ENCODE peak calls at places on chromosomes 7 and 10, in four cellular contexts. J, F, H and C are unnamed samples.

GRCh38 chr7:98856021-98856422 is 13.8 kb downstream of the TMEM130 start:
- DNase-seq in J (no peak), F (no peak), H (no peak), C (no peak)

GRCh38 chr10:118383063-118383689 is 41.1 kb upstream of the FAM204A start:
- DNase-seq in J (no peak), F (no peak), H (no peak), C (no peak)

GRCh38 chr10:15339857-15340256 is 31.2 kb downstream of the FAM171A1 start:
- DNase-seq in J (no peak), F (no peak), H (no peak), C (no peak)

GRCh38 chr7:13829231-13829630 is 160.2 kb downstream of the ETV1 start:
- DNase-seq in J (no peak), F (no peak), H (no peak), C (no peak)

GRCh38 chr7:51229106-51229537 is 87.5 kb downstream of the COBL start:
- DNase-seq in J (no peak), F (no peak), H (no peak), C (peak)

GRCh38 chr10:28975891-28976471 is 298.7 kb downstream of the BAMBI start:
- DNase-seq in J (peak), F (no peak), H (no peak), C (no peak)

GRCh38 chr10:20492447-20492846 is 404.7 kb downstream of the NEBL start:
- DNase-seq in J (no peak), F (no peak), H (no peak), C (no peak)

GRCh38 chr7:171364-171904 is 20.9 kb upstream of the FAM20C start:
- DNase-seq in J (no peak), F (no peak), H (no peak), C (no peak)

GRCh38 chr10:114413398-114413797 is 9.1 kb upstream of the AFAP1L2 start:
- DNase-seq in J (no peak), F (no peak), H (no peak), C (no peak)

GRCh38 chr7:151518105-151518780 is 1.5 kb downstream of the RHEB start:
- DNase-seq in J (no peak), F (no peak), H (peak), C (no peak)

GRCh38 chr7:105805619-105806018 is 70.8 kb downstream of the ATXN7L1 start:
- DNase-seq in J (peak), F (no peak), H (no peak), C (peak)

GRCh38 chr10:73159038-73159648 is 8.7 kb downstream of the ECD start:
- DNase-seq in J (peak), F (peak), H (peak), C (peak)

GRCh38 chr10:1601371-1601906 is 135.9 kb downstream of the ADARB2 start:
- DNase-seq in J (no peak), F (no peak), H (no peak), C (no peak)

GRCh38 chr7:121081327-121081936 is 92.9 kb downstream of the CPED1 start:
- DNase-seq in J (peak), F (no peak), H (no peak), C (no peak)

GRCh38 chr7:95089414-95089813 is 182.0 kb downstream of the PPP1R9A start:
- DNase-seq in J (no peak), F (no peak), H (no peak), C (no peak)

GRCh38 chr7:150361402-150361801 is 7.2 kb upstream of the REPIN1 start:
- DNase-seq in J (no peak), F (no peak), H (no peak), C (peak)

GRCh38 chr7:83077328-83077727 is 85.4 kb downstream of the PCLO start:
- DNase-seq in J (no peak), F (no peak), H (no peak), C (no peak)

GRCh38 chr7:29336851-29337627 is 142.5 kb downstream of the CHN2 start:
- DNase-seq in J (no peak), F (no peak), H (no peak), C (no peak)

GRCh38 chr7:157116762-157117161 is 22.0 kb upstream of the UBE3C start:
- DNase-seq in J (no peak), F (no peak), H (no peak), C (no peak)

GRCh38 chr10:54797636-54798395 is 3.2 kb downstream of the PCDH15 start:
- DNase-seq in J (no peak), F (no peak), H (no peak), C (no peak)

GRCh38 chr10:28533571-28534304 is 820 bp downstream of the WAC start:
- DNase-seq in J (peak), F (no peak), H (no peak), C (peak)

GRCh38 chr10:86659721-86660438 is 5.5 kb downstream of the OPN4 start:
- DNase-seq in J (no peak), F (no peak), H (no peak), C (no peak)

GRCh38 chr7:95933618-95934017 is 161.3 kb downstream of the DYNC1I1 start:
- DNase-seq in J (no peak), F (no peak), H (no peak), C (no peak)

GRCh38 chr7:14637968-14638367 is 264.6 kb downstream of the DGKB start:
- DNase-seq in J (no peak), F (no peak), H (no peak), C (no peak)

DNA sequence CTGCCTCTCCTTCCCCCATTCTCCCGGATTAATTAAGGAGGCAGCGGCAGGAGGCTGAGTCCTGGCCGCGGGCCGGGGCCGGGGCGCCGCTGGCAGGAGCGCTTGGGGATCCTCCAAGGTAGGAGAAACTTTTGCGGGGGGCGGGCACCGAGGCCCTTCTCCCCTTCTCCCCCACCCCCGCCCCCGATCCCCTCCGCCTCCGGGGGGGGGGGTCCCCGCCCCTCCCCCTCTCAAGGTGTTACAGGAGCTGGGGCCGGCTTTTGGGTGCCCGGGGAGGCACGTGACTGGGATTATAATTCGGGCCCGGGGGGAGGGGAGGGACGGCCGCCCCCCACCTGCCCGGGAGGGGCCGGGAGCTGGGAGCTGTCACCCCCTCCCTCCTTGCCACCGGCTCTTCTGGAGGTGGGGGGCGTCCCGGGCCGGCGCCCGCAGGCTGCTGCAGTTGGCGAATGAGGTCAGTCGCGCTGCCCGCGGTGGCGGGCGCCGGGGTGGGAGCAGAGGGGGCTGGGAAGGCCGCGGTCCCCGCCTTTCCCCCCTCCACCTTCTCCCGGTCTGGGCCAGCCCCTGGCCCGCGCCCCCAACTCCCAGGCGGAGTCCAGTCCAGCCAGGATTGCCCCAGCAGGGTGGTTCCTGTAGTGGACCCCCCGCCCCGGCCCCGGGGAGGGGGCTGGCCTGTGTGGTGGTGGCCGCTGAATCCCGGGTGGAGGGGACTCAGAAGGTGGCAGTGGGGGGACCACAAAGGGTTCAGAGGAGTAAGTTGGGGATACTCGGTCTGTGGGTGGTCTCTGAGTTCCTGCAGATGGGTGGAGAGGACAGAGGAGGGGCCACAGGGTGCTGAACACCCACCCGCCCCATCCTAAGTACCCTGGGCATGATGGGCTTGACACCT is 597 bp downstream of the GTF2IRD1 start:
- DNase-seq in J (no peak), F (no peak), H (no peak), C (no peak)
- H3K14ac ChIP-seq in J (peak), F (no peak), H (peak), C (peak)

GRCh38 chr7:43646603-43647313 is 63.9 kb downstream of the STK17A start:
- DNase-seq in J (no peak), F (no peak), H (no peak), C (no peak)
- H3K23ac ChIP-seq in J (no peak), F (no peak), H (no peak), C (no peak)

GRCh38 chr10:110404825-110405224 is 92.9 kb upstream of the DUSP5 start:
- DNase-seq in J (no peak), F (no peak), H (no peak), C (no peak)
- H2BK12ac ChIP-seq in J (no peak), F (no peak), H (peak), C (no peak)

GRCh38 chr10:13043520-13043919 is 42.0 kb upstream of the CCDC3 start:
- DNase-seq in J (no peak), F (no peak), H (no peak), C (no peak)

GRCh38 chr10:13047529-13048206 is 46.2 kb upstream of the CCDC3 start:
- DNase-seq in J (no peak), F (no peak), H (no peak), C (no peak)

GRCh38 chr10:13049774-13050420 is 48.4 kb upstream of the CCDC3 start:
- DNase-seq in J (no peak), F (no peak), H (no peak), C (no peak)

GRCh38 chr10:13048762-13049161 is 47.2 kb upstream of the CCDC3 start:
- DNase-seq in J (no peak), F (no peak), H (no peak), C (no peak)

DNA sequence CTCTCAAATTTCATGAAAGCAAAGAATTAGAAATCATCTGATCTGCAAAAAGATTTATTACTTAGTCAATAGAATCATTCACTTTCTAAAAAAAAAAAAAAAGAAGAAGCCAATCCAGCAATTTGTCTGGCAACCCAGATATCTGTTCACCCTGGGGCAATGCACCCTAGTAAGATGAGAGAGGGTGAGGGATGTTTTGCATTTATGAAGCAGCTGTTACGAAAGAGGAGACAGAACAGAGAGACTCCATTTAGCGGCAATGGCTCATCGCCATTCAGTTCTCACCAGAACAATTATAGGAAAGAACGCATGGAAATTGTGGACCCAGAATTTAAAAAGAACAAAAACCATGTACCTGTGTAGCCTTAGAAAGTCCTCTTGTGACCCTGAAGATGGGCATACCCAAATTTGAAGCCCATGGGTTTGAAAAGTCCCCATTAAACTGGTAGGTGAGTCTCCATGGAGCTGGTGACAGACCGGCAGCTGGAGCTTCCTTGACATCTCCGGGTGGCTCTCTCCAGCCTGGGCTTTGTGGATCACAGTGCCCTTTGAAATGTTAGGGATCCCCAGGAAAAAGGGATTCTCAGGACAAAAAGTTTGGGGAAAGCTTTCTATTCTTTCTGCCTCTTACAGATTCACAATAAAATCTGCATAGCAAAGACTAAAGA is 45.5 kb upstream of the CCDC3 start:
- DNase-seq in J (no peak), F (no peak), H (no peak), C (no peak)
- H3K14ac ChIP-seq in J (no peak), F (no peak), H (no peak), C (no peak)

GRCh38 chr10:8510471-8510870 is 456.0 kb downstream of the GATA3 start:
- DNase-seq in J (no peak), F (no peak), H (no peak), C (no peak)
- H3K23ac ChIP-seq in J (no peak), F (no peak), H (no peak), C (no peak)

DNA sequence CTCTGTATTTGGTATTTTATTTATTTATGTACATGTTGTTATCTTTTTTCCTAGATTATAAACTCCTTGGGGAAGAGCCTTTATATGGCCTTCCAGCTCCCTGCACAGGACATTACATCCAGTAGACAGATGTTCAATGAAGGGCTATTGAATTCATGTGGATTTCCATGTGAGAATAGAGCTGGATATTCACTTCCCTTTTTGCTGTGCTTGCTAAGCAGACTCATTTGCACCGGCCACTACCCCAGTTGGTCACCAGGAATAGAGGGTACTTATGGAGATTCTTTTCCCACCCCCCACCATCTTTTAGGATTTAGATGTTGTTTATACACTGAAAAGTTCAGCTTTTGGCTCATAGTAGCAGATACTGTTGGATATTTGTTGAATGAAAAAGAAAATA is 374.1 kb downstream of the NRG3 start:
- DNase-seq in J (no peak), F (no peak), H (no peak), C (no peak)
- H2BK12ac ChIP-seq in J (no peak), F (no peak), H (no peak), C (no peak)

GRCh38 chr10:61750943-61751471 is 88.3 kb downstream of the CABCOCO1 start:
- DNase-seq in J (peak), F (peak), H (peak), C (peak)
- H3K14ac ChIP-seq in J (no peak), F (no peak), H (no peak), C (no peak)